ENCODE peak calls at places on chromosome 12, in nine cellular contexts. I is SHP77; J is AG20443; N is AG10803; B is EL; X is iPS-NIHi11; V is C1 segment of cervical spinal cord; D is stimulated activated CD4-positive, alpha-beta T cell treated with anti-CD3 and anti-CD28 coated beads, Interleukin-1b, Interleukin-23, amount 100 ng/mL, for 1 hour; Q is KBM-7. K is an unnamed sample.

GRCh38 chr12:71160585-71160984 is 2.8 kb upstream of the TSPAN8 start:
- DNase-seq in B (no peak), J (no peak), V (no peak), D (no peak), N (no peak), Q (no peak), X (no peak), I (no peak), K (no peak)

GRCh38 chr12:84638811-84639368 is 273.7 kb downstream of the SLC6A15 start:
- DNase-seq in X (no peak), D (no peak), B (peak; percentile 7), Q (no peak), V (no peak), J (no peak), I (no peak), N (no peak), K (no peak)

GRCh38 chr12:125836647-125837046 is 771.4 kb downstream of the AACS start:
- DNase-seq in Q (no peak), V (no peak), I (no peak), N (no peak), D (no peak), X (no peak), J (no peak), B (no peak), K (no peak)

GRCh38 chr12:75212072-75212471 is 2.4 kb upstream of the KCNC2 start:
- DNase-seq in N (no peak), V (no peak), I (no peak), B (no peak), J (no peak), X (no peak), D (no peak), Q (peak; percentile 48), K (no peak)

GRCh38 chr12:80321653-80322052 is 122.4 kb upstream of the PTPRQ start:
- DNase-seq in B (peak; percentile 30), N (peak; percentile 69), D (no peak), V (no peak), I (no peak), X (no peak), J (peak; percentile 41), Q (no peak), K (no peak)

GRCh38 chr12:104423273-104423672 is 33.5 kb upstream of the CHST11 start:
- DNase-seq in N (no peak), D (no peak), B (no peak), I (no peak), V (no peak), J (no peak), Q (no peak), X (no peak), K (no peak)

GRCh38 chr12:12349711-12350665 is at the start of gene MANSC1:
- DNase-seq in X (peak; percentile 73), Q (peak; percentile 48), B (peak; percentile 50), I (peak; percentile 33), D (no peak), N (peak; percentile 29), V (no peak), J (peak; percentile 80), K (no peak)

GRCh38 chr12:48189331-48190125 is 6.1 kb downstream of the CCDC184 start:
- DNase-seq in I (peak; percentile 62), J (peak; percentile 68), V (no peak), N (peak; percentile 64), B (peak; percentile 73), Q (peak; percentile 80), X (peak; percentile 64), D (peak; percentile 48), K (no peak)